ENCODE peak calls at places on chromosome 12, in five cellular contexts. F, S, O, B and N are unnamed samples.

GRCh38 chr12:53219116-53219955 is 12.3 kb upstream of the ITGB7 start:
- DNase-seq in O (peak), B (peak), S (peak), F (peak), N (peak)

GRCh38 chr12:105562727-105563072 is 232.2 kb downstream of the C12orf75 start:
- DNase-seq in B (no peak), S (no peak), F (no peak), O (no peak), N (no peak)

GRCh38 chr12:3365416-3366385 is 125.3 kb upstream of the PRMT8 start:
- DNase-seq in S (no peak), B (no peak), O (no peak), F (no peak), N (no peak)

GRCh38 chr12:85951823-85952222 is 77.7 kb downstream of the NTS start:
- DNase-seq in S (no peak), F (peak), O (no peak), B (peak), N (no peak)

GRCh38 chr12:110223777-110224378 is 57.2 kb upstream of the ATP2A2 start:
- DNase-seq in B (no peak), O (no peak), S (no peak), F (no peak), N (no peak)

GRCh38 chr12:89469361-89469760 is 55.2 kb downstream of the GALNT4 start:
- DNase-seq in S (no peak), F (no peak), B (no peak), O (peak), N (peak)

GRCh38 chr12:129871991-129872969 is 31.5 kb downstream of the TMEM132D start:
- DNase-seq in O (no peak), F (no peak), S (no peak), B (no peak), N (no peak)

GRCh38 chr12:50240792-50241114 is 42.6 kb downstream of the LIMA1 start:
- DNase-seq in S (no peak), F (no peak), B (peak), O (no peak), N (no peak)

GRCh38 chr12:6082613-6083012 is 41.9 kb downstream of the VWF start:
- DNase-seq in O (no peak), B (no peak), S (no peak), F (no peak), N (no peak)

GRCh38 chr12:111757361-111758119 is 9.2 kb upstream of the ALDH2 start:
- DNase-seq in S (no peak), F (peak), B (peak), O (no peak), N (no peak)

GRCh38 chr12:57797938-57798337 is 15.4 kb downstream of the TSFM start:
- DNase-seq in O (no peak), B (peak), F (no peak), S (no peak), N (no peak)

GRCh38 chr12:123916729-123917128 is 55.9 kb downstream of the CCDC92 start:
- DNase-seq in F (no peak), S (no peak), B (no peak), O (peak), N (peak)

GRCh38 chr12:80282761-80283160 is 161.3 kb upstream of the PTPRQ start:
- DNase-seq in B (no peak), S (no peak), F (no peak), O (no peak), N (no peak)

GRCh38 chr12:54564768-54565167 is 15.4 kb downstream of the PDE1B start:
- DNase-seq in S (no peak), F (no peak), O (no peak), B (no peak), N (no peak)

GRCh38 chr12:124233041-124233836 is 61.7 kb upstream of the RFLNA start:
- DNase-seq in B (no peak), S (no peak), O (no peak), F (no peak), N (no peak)